ENCODE peak calls at places on chromosomes 1 and 21, in nine cellular contexts. One of them, this sample, is unnamed.

GRCh38 chr1:53733975-53734649 is 4.9 kb downstream of the GLIS1 start:
- DNase-seq in ACHN: peak
- DNase-seq in fibroblast of the conjunctiva: no peak
- DNase-seq in stomach: no peak
- DNase-seq in hypothalamus: no peak
- DNase-seq in NCI-H1694 treated with DMSO at 0.1 percent for 48 hours: no peak
- DNase-seq in Karpas-422: no peak
- DNase-seq in choroid plexus epithelial cell: peak
- DNase-seq in H9: no peak
- DNase-seq in this sample: peak

GRCh38 chr21:45506836-45507522 is 35.3 kb downstream of the SLC19A1 start:
- DNase-seq in choroid plexus epithelial cell: no peak
- DNase-seq in NCI-H1694 treated with DMSO at 0.1 percent for 48 hours: no peak
- DNase-seq in Karpas-422: no peak
- DNase-seq in stomach: no peak
- DNase-seq in H9: no peak
- DNase-seq in ACHN: no peak
- DNase-seq in hypothalamus: no peak
- DNase-seq in fibroblast of the conjunctiva: no peak
- DNase-seq in this sample: no peak

GRCh38 chr1:33606272-33606671 is 133.8 kb downstream of the ZSCAN20 start:
- DNase-seq in stomach: no peak
- DNase-seq in choroid plexus epithelial cell: peak
- DNase-seq in ACHN: no peak
- DNase-seq in H9: no peak
- DNase-seq in Karpas-422: no peak
- DNase-seq in fibroblast of the conjunctiva: no peak
- DNase-seq in NCI-H1694 treated with DMSO at 0.1 percent for 48 hours: no peak
- DNase-seq in hypothalamus: no peak
- DNase-seq in this sample: no peak

GRCh38 chr1:10932088-10932487 is 80.4 kb upstream of the TARDBP start:
- DNase-seq in Karpas-422: no peak
- DNase-seq in fibroblast of the conjunctiva: no peak
- DNase-seq in stomach: no peak
- DNase-seq in H9: no peak
- DNase-seq in NCI-H1694 treated with DMSO at 0.1 percent for 48 hours: no peak
- DNase-seq in hypothalamus: no peak
- DNase-seq in choroid plexus epithelial cell: no peak
- DNase-seq in ACHN: no peak
- DNase-seq in this sample: no peak

GRCh38 chr1:177185209-177185608 is 14.5 kb downstream of the BRINP2 start:
- DNase-seq in choroid plexus epithelial cell: peak
- DNase-seq in H9: no peak
- DNase-seq in NCI-H1694 treated with DMSO at 0.1 percent for 48 hours: no peak
- DNase-seq in hypothalamus: no peak
- DNase-seq in stomach: no peak
- DNase-seq in Karpas-422: peak
- DNase-seq in ACHN: peak
- DNase-seq in fibroblast of the conjunctiva: no peak
- DNase-seq in this sample: no peak

GRCh38 chr1:210321131-210321530 is 7.6 kb upstream of the HHAT start:
- DNase-seq in fibroblast of the conjunctiva: no peak
- DNase-seq in NCI-H1694 treated with DMSO at 0.1 percent for 48 hours: no peak
- DNase-seq in choroid plexus epithelial cell: no peak
- DNase-seq in H9: no peak
- DNase-seq in ACHN: no peak
- DNase-seq in hypothalamus: no peak
- DNase-seq in Karpas-422: no peak
- DNase-seq in stomach: no peak
- DNase-seq in this sample: no peak

GRCh38 chr1:68175621-68176398 is 56.5 kb downstream of the WLS start:
- DNase-seq in NCI-H1694 treated with DMSO at 0.1 percent for 48 hours: peak
- DNase-seq in choroid plexus epithelial cell: peak
- DNase-seq in ACHN: no peak
- DNase-seq in stomach: peak
- DNase-seq in Karpas-422: no peak
- DNase-seq in H9: no peak
- DNase-seq in hypothalamus: no peak
- DNase-seq in fibroblast of the conjunctiva: no peak
- DNase-seq in this sample: no peak

GRCh38 chr1:164755674-164756073 is 196.7 kb downstream of the PBX1 start:
- DNase-seq in Karpas-422: no peak
- DNase-seq in choroid plexus epithelial cell: no peak
- DNase-seq in NCI-H1694 treated with DMSO at 0.1 percent for 48 hours: no peak
- DNase-seq in stomach: no peak
- DNase-seq in fibroblast of the conjunctiva: no peak
- DNase-seq in ACHN: no peak
- DNase-seq in hypothalamus: no peak
- DNase-seq in H9: no peak
- DNase-seq in this sample: no peak

GRCh38 chr1:155598842-155599331 is 11.1 kb upstream of the MSTO1 start:
- DNase-seq in Karpas-422: no peak
- DNase-seq in NCI-H1694 treated with DMSO at 0.1 percent for 48 hours: no peak
- DNase-seq in H9: peak
- DNase-seq in ACHN: no peak
- DNase-seq in stomach: no peak
- DNase-seq in choroid plexus epithelial cell: peak
- DNase-seq in fibroblast of the conjunctiva: peak
- DNase-seq in hypothalamus: no peak
- DNase-seq in this sample: peak

GRCh38 chr1:35573198-35573775 is at the start of gene TFAP2E:
- DNase-seq in NCI-H1694 treated with DMSO at 0.1 percent for 48 hours: peak
- DNase-seq in ACHN: peak
- DNase-seq in stomach: peak
- DNase-seq in hypothalamus: peak
- DNase-seq in fibroblast of the conjunctiva: no peak
- DNase-seq in H9: peak
- DNase-seq in choroid plexus epithelial cell: no peak
- DNase-seq in Karpas-422: no peak
- DNase-seq in this sample: no peak

GRCh38 chr1:42765271-42765670 is 1.6 kb downstream of the P3H1 start:
- DNase-seq in ACHN: no peak
- DNase-seq in H9: no peak
- DNase-seq in NCI-H1694 treated with DMSO at 0.1 percent for 48 hours: no peak
- DNase-seq in stomach: no peak
- DNase-seq in choroid plexus epithelial cell: peak
- DNase-seq in fibroblast of the conjunctiva: no peak
- DNase-seq in hypothalamus: no peak
- DNase-seq in Karpas-422: no peak
- DNase-seq in this sample: no peak

GRCh38 chr1:231337043-231337471 is 595 bp downstream of the EXOC8 start:
- DNase-seq in ACHN: no peak
- DNase-seq in hypothalamus: no peak
- DNase-seq in choroid plexus epithelial cell: peak
- DNase-seq in NCI-H1694 treated with DMSO at 0.1 percent for 48 hours: no peak
- DNase-seq in Karpas-422: no peak
- DNase-seq in fibroblast of the conjunctiva: no peak
- DNase-seq in stomach: no peak
- DNase-seq in H9: no peak
- DNase-seq in this sample: no peak

GRCh38 chr1:201925961-201926585 is 20.3 kb downstream of the LMOD1 start:
- DNase-seq in H9: no peak
- DNase-seq in choroid plexus epithelial cell: peak
- DNase-seq in Karpas-422: no peak
- DNase-seq in hypothalamus: no peak
- DNase-seq in NCI-H1694 treated with DMSO at 0.1 percent for 48 hours: peak
- DNase-seq in fibroblast of the conjunctiva: no peak
- DNase-seq in ACHN: no peak
- DNase-seq in stomach: no peak
- DNase-seq in this sample: peak

GRCh38 chr1:30537279-30537678 is 186.1 kb downstream of the MATN1 start:
- DNase-seq in choroid plexus epithelial cell: no peak
- DNase-seq in stomach: no peak
- DNase-seq in NCI-H1694 treated with DMSO at 0.1 percent for 48 hours: no peak
- DNase-seq in ACHN: no peak
- DNase-seq in hypothalamus: no peak
- DNase-seq in Karpas-422: no peak
- DNase-seq in fibroblast of the conjunctiva: no peak
- DNase-seq in H9: no peak
- DNase-seq in this sample: no peak

GRCh38 chr1:63626222-63626621 is 33.0 kb downstream of the PGM1 start:
- DNase-seq in choroid plexus epithelial cell: peak
- DNase-seq in Karpas-422: no peak
- DNase-seq in H9: no peak
- DNase-seq in NCI-H1694 treated with DMSO at 0.1 percent for 48 hours: no peak
- DNase-seq in ACHN: no peak
- DNase-seq in stomach: no peak
- DNase-seq in fibroblast of the conjunctiva: no peak
- DNase-seq in hypothalamus: no peak
- DNase-seq in this sample: no peak

GRCh38 chr1:25685211-25685750 is 68.7 kb downstream of the MAN1C1 start:
- DNase-seq in hypothalamus: no peak
- DNase-seq in choroid plexus epithelial cell: no peak
- DNase-seq in H9: no peak
- DNase-seq in NCI-H1694 treated with DMSO at 0.1 percent for 48 hours: no peak
- DNase-seq in fibroblast of the conjunctiva: no peak
- DNase-seq in ACHN: no peak
- DNase-seq in Karpas-422: no peak
- DNase-seq in stomach: no peak
- DNase-seq in this sample: no peak

GRCh38 chr21:35801388-35801787 is 258.9 kb downstream of the SETD4 start:
- DNase-seq in ACHN: no peak
- DNase-seq in Karpas-422: no peak
- DNase-seq in choroid plexus epithelial cell: no peak
- DNase-seq in hypothalamus: no peak
- DNase-seq in H9: no peak
- DNase-seq in NCI-H1694 treated with DMSO at 0.1 percent for 48 hours: no peak
- DNase-seq in fibroblast of the conjunctiva: no peak
- DNase-seq in stomach: no peak
- DNase-seq in this sample: no peak

GRCh38 chr1:40076895-40077312 is 20.1 kb downstream of the PPT1 start:
- DNase-seq in choroid plexus epithelial cell: peak
- DNase-seq in Karpas-422: no peak
- DNase-seq in stomach: no peak
- DNase-seq in hypothalamus: no peak
- DNase-seq in fibroblast of the conjunctiva: peak
- DNase-seq in H9: no peak
- DNase-seq in NCI-H1694 treated with DMSO at 0.1 percent for 48 hours: no peak
- DNase-seq in ACHN: peak
- DNase-seq in this sample: peak

GRCh38 chr1:232655041-232655745 is 25.3 kb upstream of the SIPA1L2 start:
- DNase-seq in H9: no peak
- DNase-seq in ACHN: no peak
- DNase-seq in choroid plexus epithelial cell: peak
- DNase-seq in stomach: no peak
- DNase-seq in Karpas-422: no peak
- DNase-seq in hypothalamus: no peak
- DNase-seq in NCI-H1694 treated with DMSO at 0.1 percent for 48 hours: peak
- DNase-seq in fibroblast of the conjunctiva: no peak
- DNase-seq in this sample: no peak

GRCh38 chr21:38913120-38913975 is 107.6 kb downstream of the ETS2 start:
- DNase-seq in choroid plexus epithelial cell: peak
- DNase-seq in ACHN: peak
- DNase-seq in NCI-H1694 treated with DMSO at 0.1 percent for 48 hours: no peak
- DNase-seq in hypothalamus: no peak
- DNase-seq in fibroblast of the conjunctiva: no peak
- DNase-seq in H9: peak
- DNase-seq in Karpas-422: no peak
- DNase-seq in stomach: peak
- DNase-seq in this sample: no peak

GRCh38 chr1:7255303-7256058 is 470.2 kb downstream of the CAMTA1 start:
- DNase-seq in Karpas-422: no peak
- DNase-seq in stomach: no peak
- DNase-seq in ACHN: no peak
- DNase-seq in NCI-H1694 treated with DMSO at 0.1 percent for 48 hours: no peak
- DNase-seq in H9: no peak
- DNase-seq in fibroblast of the conjunctiva: no peak
- DNase-seq in hypothalamus: no peak
- DNase-seq in choroid plexus epithelial cell: peak
- DNase-seq in this sample: peak

GRCh38 chr21:36661511-36662309 is 37.2 kb upstream of the SIM2 start:
- DNase-seq in NCI-H1694 treated with DMSO at 0.1 percent for 48 hours: peak
- DNase-seq in choroid plexus epithelial cell: peak
- DNase-seq in Karpas-422: no peak
- DNase-seq in H9: peak
- DNase-seq in ACHN: peak
- DNase-seq in fibroblast of the conjunctiva: no peak
- DNase-seq in hypothalamus: no peak
- DNase-seq in stomach: peak
- DNase-seq in this sample: no peak

GRCh38 chr1:1540817-1541628 is 599 bp upstream of the TMEM240 start:
- DNase-seq in choroid plexus epithelial cell: no peak
- DNase-seq in Karpas-422: no peak
- DNase-seq in fibroblast of the conjunctiva: no peak
- DNase-seq in stomach: no peak
- DNase-seq in ACHN: no peak
- DNase-seq in NCI-H1694 treated with DMSO at 0.1 percent for 48 hours: no peak
- DNase-seq in H9: no peak
- DNase-seq in hypothalamus: no peak
- DNase-seq in this sample: no peak

GRCh38 chr1:89901957-89902669 is 81.3 kb downstream of the LRRC8D start:
- DNase-seq in ACHN: no peak
- DNase-seq in H9: no peak
- DNase-seq in NCI-H1694 treated with DMSO at 0.1 percent for 48 hours: no peak
- DNase-seq in hypothalamus: no peak
- DNase-seq in fibroblast of the conjunctiva: no peak
- DNase-seq in choroid plexus epithelial cell: no peak
- DNase-seq in Karpas-422: no peak
- DNase-seq in stomach: no peak
- DNase-seq in this sample: no peak

GRCh38 chr1:23198373-23198772 is 18.9 kb downstream of the HTR1D start:
- DNase-seq in Karpas-422: no peak
- DNase-seq in ACHN: peak
- DNase-seq in fibroblast of the conjunctiva: peak
- DNase-seq in stomach: no peak
- DNase-seq in H9: no peak
- DNase-seq in choroid plexus epithelial cell: peak
- DNase-seq in hypothalamus: no peak
- DNase-seq in NCI-H1694 treated with DMSO at 0.1 percent for 48 hours: peak
- DNase-seq in this sample: peak

GRCh38 chr1:82775402-82776000 is 974.8 kb downstream of the ADGRL2 start:
- DNase-seq in fibroblast of the conjunctiva: peak
- DNase-seq in NCI-H1694 treated with DMSO at 0.1 percent for 48 hours: no peak
- DNase-seq in choroid plexus epithelial cell: peak
- DNase-seq in H9: peak
- DNase-seq in stomach: no peak
- DNase-seq in Karpas-422: peak
- DNase-seq in hypothalamus: no peak
- DNase-seq in ACHN: peak
- DNase-seq in this sample: no peak

GRCh38 chr21:46117586-46118304 is 19.8 kb downstream of the COL6A2 start:
- DNase-seq in choroid plexus epithelial cell: no peak
- DNase-seq in stomach: no peak
- DNase-seq in hypothalamus: no peak
- DNase-seq in H9: peak
- DNase-seq in Karpas-422: no peak
- DNase-seq in NCI-H1694 treated with DMSO at 0.1 percent for 48 hours: no peak
- DNase-seq in fibroblast of the conjunctiva: no peak
- DNase-seq in ACHN: no peak
- DNase-seq in this sample: no peak

GRCh38 chr1:241167121-241167619 is 189.8 kb downstream of the RGS7 start:
- DNase-seq in stomach: no peak
- DNase-seq in ACHN: no peak
- DNase-seq in choroid plexus epithelial cell: no peak
- DNase-seq in NCI-H1694 treated with DMSO at 0.1 percent for 48 hours: peak
- DNase-seq in Karpas-422: no peak
- DNase-seq in fibroblast of the conjunctiva: no peak
- DNase-seq in hypothalamus: no peak
- DNase-seq in H9: no peak
- DNase-seq in this sample: no peak

GRCh38 chr1:31413405-31414005 is 492 bp downstream of the SERINC2 start:
- DNase-seq in fibroblast of the conjunctiva: peak
- DNase-seq in hypothalamus: no peak
- DNase-seq in Karpas-422: no peak
- DNase-seq in stomach: peak
- DNase-seq in NCI-H1694 treated with DMSO at 0.1 percent for 48 hours: no peak
- DNase-seq in H9: no peak
- DNase-seq in ACHN: peak
- DNase-seq in choroid plexus epithelial cell: peak
- DNase-seq in this sample: no peak

GRCh38 chr1:112674986-112675727 is 698 bp downstream of the MOV10 start:
- DNase-seq in NCI-H1694 treated with DMSO at 0.1 percent for 48 hours: peak
- DNase-seq in choroid plexus epithelial cell: no peak
- DNase-seq in Karpas-422: peak
- DNase-seq in stomach: no peak
- DNase-seq in ACHN: peak
- DNase-seq in fibroblast of the conjunctiva: no peak
- DNase-seq in H9: peak
- DNase-seq in hypothalamus: peak
- DNase-seq in this sample: no peak

GRCh38 chr1:192524223-192524622 is 51.4 kb upstream of the RGS1 start:
- DNase-seq in Karpas-422: no peak
- DNase-seq in fibroblast of the conjunctiva: no peak
- DNase-seq in choroid plexus epithelial cell: no peak
- DNase-seq in hypothalamus: no peak
- DNase-seq in ACHN: no peak
- DNase-seq in NCI-H1694 treated with DMSO at 0.1 percent for 48 hours: no peak
- DNase-seq in stomach: no peak
- DNase-seq in H9: no peak
- DNase-seq in this sample: no peak

This sample was measured in HFF-Myc.